ENCODE peak calls at places on chromosome 4, in seven cellular contexts. M is cardiac fibroblast, H is small intestine, T is neural crest cell, X is cortex of kidney, W is H4, L is suprapubic skin. E is an unnamed sample.

GRCh38 chr4:183388021-183388420 is 56.4 kb upstream of the CDKN2AIP start:
- DNase-seq in M (no peak), H (no peak), T (no peak), X (no peak), W (no peak), L (peak; percentile 24), E (no peak)

GRCh38 chr4:184315675-184316359 is 98.1 kb upstream of the ENPP6 start:
- DNase-seq in M (no peak), H (no peak), T (no peak), X (no peak), W (no peak), L (no peak), E (no peak)

GRCh38 chr4:153940916-153941315 is 152.0 kb upstream of the SFRP2 start:
- DNase-seq in M (no peak), H (no peak), T (no peak), X (no peak), W (no peak), L (no peak), E (no peak)

GRCh38 chr4:121114756-121115155 is 42.4 kb upstream of the NDNF start:
- DNase-seq in M (no peak), H (no peak), T (no peak), X (no peak), W (no peak), L (no peak), E (no peak)

GRCh38 chr4:158371158-158371557 is 150.5 kb upstream of the RXFP1 start:
- DNase-seq in M (peak; percentile 52), H (no peak), T (no peak), X (no peak), W (no peak), L (no peak), E (no peak)

GRCh38 chr4:20490734-20491133 is 209.5 kb upstream of the PACRGL start:
- DNase-seq in M (no peak), H (no peak), T (no peak), X (no peak), W (no peak), L (no peak), E (no peak)

GRCh38 chr4:71198958-71199357 is 139.9 kb upstream of the SLC4A4 start:
- DNase-seq in M (no peak), H (peak; percentile 83), T (no peak), X (no peak), W (no peak), L (no peak), E (no peak)

GRCh38 chr4:147340547-147341225 is 140.2 kb upstream of the EDNRA start:
- DNase-seq in M (no peak), H (no peak), T (no peak), X (no peak), W (no peak), L (no peak), E (no peak)

GRCh38 chr4:183659919-183660318 is 826 bp downstream of the TRAPPC11 start:
- DNase-seq in M (no peak), H (peak; percentile 21), T (no peak), X (no peak), W (no peak), L (no peak), E (no peak)

GRCh38 chr4:86185659-86186058 is 174.2 kb downstream of the MAPK10 start:
- DNase-seq in M (no peak), H (no peak), T (no peak), X (no peak), W (no peak), L (no peak), E (no peak)

GRCh38 chr4:104879367-104879766 is 267.3 kb upstream of the TET2 start:
- DNase-seq in M (peak; percentile 5), H (no peak), T (no peak), X (no peak), W (no peak), L (no peak), E (no peak)

GRCh38 chr4:80049402-80049801 is 23.6 kb downstream of the ANTXR2 start:
- DNase-seq in M (no peak), H (no peak), T (no peak), X (no peak), W (no peak), L (no peak), E (no peak)

GRCh38 chr4:2936773-2937145 is 26.4 kb downstream of the NOP14 start:
- DNase-seq in M (peak; percentile 38), H (no peak), T (no peak), X (no peak), W (peak; percentile 28), L (peak; percentile 52), E (peak; percentile 41)

GRCh38 chr4:123701046-123701445 is 304.5 kb downstream of the SPRY1 start:
- DNase-seq in M (peak; percentile 71), H (no peak), T (no peak), X (no peak), W (no peak), L (no peak), E (no peak)

GRCh38 chr4:150573534-150573933 is 8.4 kb upstream of the MAB21L2 start:
- DNase-seq in M (peak; percentile 28), H (no peak), T (no peak), X (no peak), W (peak; percentile 33), L (no peak), E (no peak)

GRCh38 chr4:162865102-162865501 is 301.6 kb downstream of the NAF1 start:
- DNase-seq in M (no peak), H (no peak), T (no peak), X (no peak), W (peak; percentile 10), L (no peak), E (no peak)

GRCh38 chr4:69098470-69098869 is 2.2 kb downstream of the UGT2B7 start:
- DNase-seq in M (no peak), H (no peak), T (no peak), X (no peak), W (no peak), L (no peak), E (no peak)

GRCh38 chr4:86919824-86920223 is 15.0 kb upstream of the AFF1 start:
- DNase-seq in M (peak; percentile 51), H (no peak), T (no peak), X (no peak), W (no peak), L (no peak), E (no peak)

GRCh38 chr4:48896845-48897244 is 9.7 kb downstream of the OCIAD2 start:
- DNase-seq in M (no peak), H (no peak), T (no peak), X (no peak), W (no peak), L (no peak), E (no peak)

GRCh38 chr4:158255727-158256324 is 45.5 kb downstream of the TMEM144 start:
- DNase-seq in M (peak; percentile 75), H (peak; percentile 50), T (no peak), X (no peak), W (peak; percentile 42), L (no peak), E (no peak)

GRCh38 chr4:188262464-188262863 is 123.2 kb downstream of the TRIML1 start:
- DNase-seq in M (no peak), H (no peak), T (no peak), X (no peak), W (no peak), L (no peak), E (no peak)

GRCh38 chr4:153223935-153224334 is 19.7 kb downstream of the TRIM2 start:
- DNase-seq in M (peak; percentile 38), H (peak; percentile 77), T (no peak), X (no peak), W (no peak), L (no peak), E (no peak)

GRCh38 chr4:169963998-169964397 is 62.2 kb downstream of the MFAP3L start:
- DNase-seq in M (no peak), H (no peak), T (no peak), X (no peak), W (no peak), L (no peak), E (no peak)

GRCh38 chr4:76753814-76754213 is 144.1 kb downstream of the SOWAHB start:
- DNase-seq in M (peak; percentile 84), H (no peak), T (peak; percentile 12), X (no peak), W (peak; percentile 90), L (no peak), E (no peak)

GRCh38 chr4:169439244-169439643 is 168.5 kb upstream of the SH3RF1 start:
- DNase-seq in M (peak; percentile 35), H (peak; percentile 14), T (no peak), X (no peak), W (no peak), L (no peak), E (no peak)

GRCh38 chr4:83454626-83455025 is 997 bp downstream of the HELQ start:
- DNase-seq in M (peak; percentile 31), H (no peak), T (no peak), X (no peak), W (no peak), L (no peak), E (no peak)

GRCh38 chr4:147731611-147732515 is at the start of gene ARHGAP10:
- DNase-seq in M (peak; percentile 89), H (peak; percentile 64), T (peak; percentile 35), X (peak; percentile 29), W (peak; percentile 71), L (peak; percentile 90), E (peak; percentile 64)

GRCh38 chr4:48877827-48878535 is 28.6 kb downstream of the OCIAD2 start:
- DNase-seq in M (no peak), H (no peak), T (no peak), X (no peak), W (no peak), L (no peak), E (no peak)

GRCh38 chr4:185838514-185839203 is 26.7 kb upstream of the SORBS2 start:
- DNase-seq in M (no peak), H (no peak), T (no peak), X (no peak), W (no peak), L (no peak), E (no peak)

GRCh38 chr4:24219171-24219570 is 329.3 kb upstream of the PPARGC1A start:
- DNase-seq in M (peak; percentile 35), H (peak; percentile 70), T (no peak), X (no peak), W (no peak), L (no peak), E (no peak)

GRCh38 chr4:94909645-94910044 is 151.9 kb downstream of the BMPR1B start:
- DNase-seq in M (no peak), H (no peak), T (no peak), X (no peak), W (no peak), L (no peak), E (no peak)

GRCh38 chr4:53907772-53908171 is 156.6 kb downstream of the CHIC2 start:
- DNase-seq in M (no peak), H (no peak), T (no peak), X (no peak), W (no peak), L (no peak), E (no peak)

E was measured in breast epithelium.